ENCODE peak calls at places on chromosome 1, in nine cellular contexts. P is endodermal cell, Q is psoas muscle, T is A549, A is gastrocnemius medialis, F is tibial artery, S is prostate gland, V is neural crest cell, H is left lung. X is an unnamed sample.

GRCh38 chr1:236795757-236796719 is 946 bp downstream of the MTR start:
- DNase-seq in P (peak; percentile 47), Q (no peak), T (no peak), A (no peak), F (no peak), S (no peak), V (no peak), H (no peak), X (no peak)

GRCh38 chr1:65213271-65213905 is 65.4 kb downstream of the AK4 start:
- DNase-seq in P (no peak), Q (no peak), T (no peak), A (no peak), F (no peak), S (no peak), V (no peak), H (no peak), X (no peak)

GRCh38 chr1:229199892-229200291 is 71.0 kb upstream of the RAB4A start:
- DNase-seq in P (no peak), Q (no peak), T (no peak), A (no peak), F (no peak), S (no peak), V (no peak), H (peak; percentile 65), X (no peak)

GRCh38 chr1:230808268-230808872 is 60.0 kb downstream of the C1orf198 start:
- DNase-seq in P (peak; percentile 11), Q (no peak), T (no peak), A (no peak), F (no peak), S (no peak), V (no peak), H (no peak), X (no peak)

GRCh38 chr1:179190861-179191260 is 38.6 kb downstream of the ABL2 start:
- DNase-seq in P (no peak), Q (no peak), T (no peak), A (no peak), F (no peak), S (no peak), V (no peak), H (no peak), X (no peak)

GRCh38 chr1:101388904-101389546 is 152.2 kb downstream of the S1PR1 start:
- DNase-seq in P (no peak), Q (no peak), T (no peak), A (no peak), F (no peak), S (no peak), V (no peak), H (no peak), X (no peak)

GRCh38 chr1:154527192-154527591 is 25.0 kb upstream of the SHE start:
- DNase-seq in P (no peak), Q (no peak), T (no peak), A (no peak), F (no peak), S (no peak), V (no peak), H (no peak), X (no peak)

GRCh38 chr1:95614197-95614596 is 380.2 kb downstream of the RWDD3 start:
- DNase-seq in P (no peak), Q (no peak), T (no peak), A (no peak), F (no peak), S (no peak), V (no peak), H (no peak), X (no peak)

GRCh38 chr1:154791292-154792278 is 78.5 kb downstream of the KCNN3 start:
- DNase-seq in P (peak; percentile 78), Q (peak; percentile 34), T (no peak), A (peak; percentile 36), F (no peak), S (no peak), V (no peak), H (no peak), X (no peak)

GRCh38 chr1:21234779-21235178 is 55.5 kb downstream of the ECE1 start:
- DNase-seq in P (no peak), Q (no peak), T (no peak), A (no peak), F (no peak), S (no peak), V (no peak), H (no peak), X (no peak)

GRCh38 chr1:223639333-223639749 is 26.2 kb downstream of the CAPN8 start:
- DNase-seq in P (no peak), Q (no peak), T (no peak), A (no peak), F (no peak), S (no peak), V (no peak), H (no peak), X (no peak)

GRCh38 chr1:1200876-1201810 is 5.2 kb downstream of the TNFRSF18 start:
- DNase-seq in P (peak; percentile 80), Q (peak; percentile 62), T (peak; percentile 36), A (no peak), F (no peak), S (peak; percentile 30), V (no peak), H (peak; percentile 67), X (peak; percentile 76)
- TF ChIP-seq CTCF in P (no peak), Q (no peak), T (no peak), A (no peak), F (no peak), S (no peak), V (no peak), H (no peak), X (no peak)

GRCh38 chr1:51048670-51049069 is 53.4 kb upstream of the C1orf185 start:
- DNase-seq in P (no peak), Q (no peak), T (no peak), A (no peak), F (no peak), S (no peak), V (no peak), H (no peak), X (no peak)

GRCh38 chr1:51044199-51044598 is 57.8 kb upstream of the C1orf185 start:
- DNase-seq in P (no peak), Q (no peak), T (no peak), A (no peak), F (no peak), S (no peak), V (no peak), H (no peak), X (no peak)

GRCh38 chr1:51048021-51048420 is 54.0 kb upstream of the C1orf185 start:
- DNase-seq in P (no peak), Q (no peak), T (no peak), A (no peak), F (no peak), S (no peak), V (no peak), H (no peak), X (no peak)

GRCh38 chr1:51044834-51045233 is 57.2 kb upstream of the C1orf185 start:
- DNase-seq in P (no peak), Q (no peak), T (no peak), A (no peak), F (no peak), S (no peak), V (no peak), H (no peak), X (no peak)
- TF ChIP-seq CTCF in P (peak; percentile 29), Q (peak; percentile 55), T (peak; percentile 18), A (peak; percentile 48), F (peak; percentile 41), S (peak; percentile 21), V (peak; percentile 37), H (peak; percentile 12), X (no peak)

DNA sequence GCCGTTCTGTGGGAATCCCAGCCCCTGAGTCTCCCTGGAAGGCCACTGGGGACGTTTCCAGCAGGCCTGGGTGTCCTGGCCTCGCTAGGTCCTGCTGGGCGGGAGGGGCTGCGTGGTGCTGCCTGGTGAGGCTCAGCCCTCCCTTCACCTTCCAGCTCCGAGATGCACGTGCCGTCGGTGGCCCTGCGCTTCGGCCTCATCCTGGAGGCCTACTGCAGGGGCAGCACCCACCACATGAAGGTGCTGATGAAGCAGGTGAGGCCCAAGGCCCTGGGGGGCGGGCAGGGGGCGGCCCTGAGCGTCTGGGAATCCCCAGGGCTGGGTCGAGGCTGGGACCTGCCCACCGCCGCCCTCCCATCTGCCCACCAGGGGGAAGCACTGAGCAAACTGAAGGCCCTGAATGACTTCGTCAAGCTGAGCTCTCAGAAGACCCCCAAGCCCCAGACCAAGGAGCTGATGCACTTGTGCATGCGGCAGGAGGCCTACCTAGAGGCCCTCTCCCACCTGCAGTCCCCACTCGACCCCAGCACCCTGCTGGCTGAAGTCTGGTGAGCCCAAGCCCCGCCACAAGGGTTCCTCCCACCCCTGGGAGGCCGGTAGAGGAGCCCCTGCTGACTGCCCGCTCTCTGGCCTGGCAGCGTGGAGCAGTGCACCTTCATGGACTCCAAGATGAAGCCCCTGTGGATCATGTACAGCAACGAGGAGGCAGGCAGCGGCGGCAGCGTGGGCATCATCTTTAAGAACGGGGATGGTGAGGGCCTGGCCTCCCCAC is 70.3 kb downstream of the PIK3CD start:
- DNase-seq in P (peak; percentile 96), Q (no peak), T (peak; percentile 23), A (no peak), F (no peak), S (no peak), V (peak; percentile 85), H (no peak), X (peak; percentile 68)
- TF ChIP-seq CTCF in P (peak; percentile 95), Q (peak; percentile 44), T (peak; percentile 24), A (peak; percentile 39), F (peak; percentile 44), S (peak; percentile 56), V (peak; percentile 71), H (peak; percentile 32), X (peak; percentile 81)

GRCh38 chr1:147892731-147893214 is 9.8 kb upstream of the GJA8 start:
- DNase-seq in P (peak; percentile 65), Q (no peak), T (peak; percentile 57), A (no peak), F (no peak), S (peak; percentile 16), V (no peak), H (no peak), X (no peak)
- TF ChIP-seq CTCF in P (peak; percentile 97), Q (peak; percentile 96), T (peak; percentile 95), A (peak; percentile 95), F (peak; percentile 95), S (peak; percentile 90), V (peak; percentile 98), H (peak; percentile 93), X (peak; percentile 94)

DNA sequence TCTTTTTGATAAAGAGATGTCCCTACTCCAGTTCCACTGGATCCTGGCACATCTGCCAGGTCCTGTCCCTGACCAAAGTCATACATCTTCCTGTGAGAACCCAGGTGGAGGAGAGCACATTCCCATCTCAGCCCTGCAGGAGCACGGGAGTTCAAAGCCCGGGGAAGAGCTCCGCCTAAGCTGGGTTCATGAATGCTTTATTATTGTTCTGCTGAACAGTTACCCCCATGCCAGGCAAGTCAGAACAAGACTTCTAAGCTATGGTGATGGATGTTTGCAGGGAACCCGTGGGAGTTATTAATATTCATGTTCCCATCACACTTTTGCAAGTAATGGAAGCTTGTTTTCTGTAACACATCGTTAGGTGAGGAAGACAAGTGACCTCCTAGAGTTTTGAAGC is 62.9 kb downstream of the SEC16B start:
- DNase-seq in P (no peak), Q (no peak), T (no peak), A (no peak), F (no peak), S (no peak), V (no peak), H (no peak), X (no peak)
- TF ChIP-seq CTCF in P (no peak), Q (no peak), T (no peak), A (no peak), F (no peak), S (no peak), V (no peak), H (no peak), X (no peak)

X was measured in mesothelial cell of epicardium.